ENCODE peak calls at places on chromosomes 13 and 19, in nine cellular contexts. O is endodermal cell, S is AG04450, L is cardiac muscle cell, U is tibial artery, Z is transverse colon, N is fibroblast of mammary gland, Y is neural progenitor cell, A is stomach. R is an unnamed sample.

GRCh38 chr13:95058680-95059079 is 242.6 kb downstream of the ABCC4 start:
- DNase-seq in O (no peak), S (no peak), L (no peak), U (no peak), Z (no peak), N (no peak), Y (no peak), A (no peak), R (no peak)

GRCh38 chr13:38952827-38953226 is 37.8 kb downstream of the STOML3 start:
- DNase-seq in O (no peak), S (no peak), L (no peak), U (no peak), Z (no peak), N (no peak), Y (no peak), A (no peak), R (no peak)

GRCh38 chr13:44141213-44141724 is 232.4 kb upstream of the SERP2 start:
- DNase-seq in O (no peak), S (no peak), L (peak), U (no peak), Z (no peak), N (no peak), Y (peak), A (no peak), R (no peak)

GRCh38 chr19:49749771-49750170 is 13.3 kb downstream of the TSKS start:
- DNase-seq in O (no peak), S (no peak), L (no peak), U (no peak), Z (no peak), N (peak), Y (no peak), A (no peak), R (no peak)

GRCh38 chr19:39661565-39661964 is 5.9 kb downstream of the LGALS16 start:
- DNase-seq in O (no peak), S (no peak), L (no peak), U (no peak), Z (no peak), N (no peak), Y (no peak), A (no peak), R (no peak)

GRCh38 chr13:33152389-33152788 is 133.2 kb downstream of the STARD13 start:
- DNase-seq in O (no peak), S (no peak), L (no peak), U (no peak), Z (no peak), N (no peak), Y (no peak), A (no peak), R (no peak)

GRCh38 chr19:45098521-45099464 is 5.8 kb downstream of the PPP1R37 start:
- DNase-seq in O (peak), S (no peak), L (peak), U (no peak), Z (no peak), N (peak), Y (no peak), A (peak), R (no peak)

GRCh38 chr13:24827799-24828198 is 63.8 kb downstream of the RNF17 start:
- DNase-seq in O (no peak), S (no peak), L (no peak), U (no peak), Z (no peak), N (no peak), Y (no peak), A (no peak), R (no peak)

GRCh38 chr13:19150226-19150625 is 31.4 kb downstream of the TUBA3C start:
- DNase-seq in O (no peak), S (no peak), L (no peak), U (no peak), Z (no peak), N (no peak), Y (no peak), A (no peak), R (no peak)

GRCh38 chr13:65330691-65331090 is 1899.4 kb downstream of the PCDH9 start:
- DNase-seq in O (no peak), S (no peak), L (no peak), U (no peak), Z (no peak), N (no peak), Y (no peak), A (no peak), R (no peak)

GRCh38 chr19:19238126-19238894 is 26.6 kb downstream of the NCAN start:
- DNase-seq in O (no peak), S (no peak), L (no peak), U (no peak), Z (no peak), N (no peak), Y (no peak), A (no peak), R (no peak)

GRCh38 chr13:100314132-100314910 is 225.4 kb downstream of the PCCA start:
- DNase-seq in O (no peak), S (no peak), L (no peak), U (no peak), Z (no peak), N (no peak), Y (no peak), A (no peak), R (no peak)

GRCh38 chr13:40355126-40355719 is 311.2 kb downstream of the FOXO1 start:
- DNase-seq in O (peak), S (no peak), L (no peak), U (no peak), Z (no peak), N (no peak), Y (no peak), A (no peak), R (no peak)

GRCh38 chr13:48078251-48078656 is 16.6 kb downstream of the MED4 start:
- DNase-seq in O (peak), S (no peak), L (no peak), U (no peak), Z (peak), N (no peak), Y (no peak), A (no peak), R (no peak)

GRCh38 chr13:39765801-39766463 is 110.5 kb downstream of the COG6 start:
- DNase-seq in O (peak), S (no peak), L (peak), U (no peak), Z (peak), N (peak), Y (peak), A (peak), R (no peak)

GRCh38 chr13:49683489-49683888 is 7.8 kb downstream of the EBPL start:
- DNase-seq in O (no peak), S (no peak), L (no peak), U (no peak), Z (no peak), N (no peak), Y (no peak), A (no peak), R (no peak)

GRCh38 chr19:13027031-13027430 is 31.8 kb downstream of the NFIX start:
- DNase-seq in O (no peak), S (no peak), L (no peak), U (no peak), Z (no peak), N (no peak), Y (no peak), A (no peak), R (no peak)

GRCh38 chr19:13027557-13027956 is 32.3 kb downstream of the NFIX start:
- DNase-seq in O (no peak), S (no peak), L (no peak), U (no peak), Z (no peak), N (no peak), Y (no peak), A (no peak), R (no peak)

GRCh38 chr19:13024958-13025653 is 29.8 kb downstream of the NFIX start:
- DNase-seq in O (peak), S (no peak), L (no peak), U (peak), Z (peak), N (no peak), Y (peak), A (no peak), R (no peak)

GRCh38 chr19:13025819-13026477 is 30.7 kb downstream of the NFIX start:
- DNase-seq in O (no peak), S (no peak), L (no peak), U (peak), Z (no peak), N (no peak), Y (no peak), A (no peak), R (no peak)

GRCh38 chr19:13026478-13026999 is 31.3 kb downstream of the NFIX start:
- DNase-seq in O (no peak), S (no peak), L (peak), U (peak), Z (peak), N (peak), Y (no peak), A (peak), R (peak)
- H3K4me3 ChIP-seq in O (no peak), S (peak), L (no peak), U (peak), Z (peak), N (peak), Y (no peak), A (peak), R (no peak)

DNA sequence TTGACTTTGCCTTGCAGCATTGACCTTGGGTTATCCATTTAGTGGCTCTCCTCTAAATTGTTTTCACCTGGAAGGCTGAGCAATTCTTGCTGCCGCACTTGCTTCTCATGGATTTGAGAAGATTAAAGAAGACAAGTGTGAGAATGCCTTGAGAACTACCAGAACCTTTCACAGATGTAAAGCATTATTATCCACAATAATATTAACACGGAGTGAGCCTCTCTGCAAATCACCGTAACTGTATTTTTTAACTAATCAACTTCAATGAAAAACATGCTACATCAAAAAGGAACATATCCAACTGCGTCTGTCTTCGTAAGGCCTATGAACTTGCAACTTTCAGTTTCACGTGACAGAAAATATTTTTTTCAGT is 94.0 kb upstream of the RAP2A start:
- DNase-seq in O (no peak), S (no peak), L (no peak), U (no peak), Z (no peak), N (no peak), Y (no peak), A (no peak), R (no peak)
- H3K4me3 ChIP-seq in O (no peak), S (no peak), L (no peak), U (no peak), Z (no peak), N (no peak), Y (no peak), A (no peak), R (no peak)

GRCh38 chr13:52738719-52739467 is 727 bp downstream of the CNMD start:
- DNase-seq in O (peak), S (no peak), L (peak), U (no peak), Z (no peak), N (no peak), Y (peak), A (no peak), R (no peak)
- H3K4me3 ChIP-seq in O (peak), S (peak), L (peak), U (peak), Z (peak), N (no peak), Y (peak), A (peak), R (no peak)

DNA sequence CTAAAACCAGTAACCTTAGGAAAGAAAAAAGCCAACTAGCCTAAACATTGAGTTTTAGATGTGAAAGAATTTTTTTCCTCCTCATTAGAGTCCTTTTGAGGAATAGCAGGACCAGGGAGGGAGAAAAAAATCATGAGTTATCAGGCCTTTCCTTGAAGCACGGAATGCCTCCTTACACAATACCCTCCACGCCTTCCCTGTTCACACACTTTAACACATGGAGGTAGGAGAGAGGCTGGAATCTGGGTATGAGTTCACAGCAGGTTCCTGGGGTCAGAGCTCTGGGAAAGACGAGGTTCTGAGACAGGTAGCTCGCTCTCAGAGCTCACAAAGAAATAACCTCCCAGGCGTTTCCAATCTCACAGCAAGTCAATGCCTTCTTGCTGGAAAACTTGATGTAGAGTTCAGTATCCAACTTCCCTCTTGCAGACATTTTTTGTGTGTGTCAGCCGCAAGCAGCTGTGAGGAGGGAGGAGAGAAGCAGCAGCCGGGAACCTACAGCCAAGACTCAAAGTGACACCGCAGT is 710 bp downstream of the ZNF573 start:
- DNase-seq in O (peak), S (no peak), L (peak), U (no peak), Z (peak), N (peak), Y (peak), A (no peak), R (no peak)
- H3K4me3 ChIP-seq in O (peak), S (peak), L (peak), U (peak), Z (peak), N (peak), Y (peak), A (peak), R (peak)

DNA sequence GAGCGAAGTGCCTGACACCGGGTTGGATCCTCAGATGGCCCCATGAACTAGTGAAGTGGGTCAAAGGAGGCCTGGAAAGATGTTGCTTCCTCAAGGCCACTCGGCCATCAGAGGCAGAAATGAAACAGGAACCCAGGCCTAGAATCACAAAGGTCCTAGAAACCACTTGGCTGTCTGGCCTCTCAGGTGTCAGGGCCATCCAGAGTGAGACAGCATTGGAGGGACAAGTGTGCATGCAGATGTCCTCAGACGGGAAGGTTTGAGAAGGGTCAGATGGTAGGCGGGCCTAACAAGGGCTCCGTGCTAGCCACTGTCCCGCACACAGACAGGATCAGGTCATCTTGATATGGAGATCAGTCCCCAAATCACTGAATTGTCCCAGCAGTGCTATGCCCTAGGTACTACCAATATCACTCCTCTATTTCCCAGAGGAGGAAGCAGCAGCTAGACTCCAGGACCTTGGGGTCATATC is 14.3 kb downstream of the CCDC97 start:
- DNase-seq in O (peak), S (no peak), L (no peak), U (no peak), Z (no peak), N (peak), Y (no peak), A (no peak), R (no peak)
- H3K4me3 ChIP-seq in O (no peak), S (no peak), L (no peak), U (no peak), Z (no peak), N (no peak), Y (peak), A (no peak), R (no peak)